ENCODE peak calls at places on chromosomes 11 and 22, in eight cellular contexts. O, U, C, I, Z, V, J and S are unnamed samples.

GRCh38 chr11:9664276-9665171 is 647 bp downstream of the SWAP70 start:
- DNase-seq in O (peak), U (no peak), C (peak), I (peak), Z (peak), V (peak), J (peak), S (no peak)

GRCh38 chr22:17678817-17679385 is 40.3 kb downstream of the BCL2L13 start:
- DNase-seq in O (no peak), U (no peak), C (no peak), I (no peak), Z (no peak), V (no peak), J (no peak), S (no peak)

GRCh38 chr11:101476186-101476585 is 107.6 kb downstream of the TRPC6 start:
- DNase-seq in O (no peak), U (no peak), C (no peak), I (no peak), Z (no peak), V (no peak), J (no peak), S (no peak)

GRCh38 chr11:38278457-38279141 is 1680.6 kb upstream of the RAG2 start:
- DNase-seq in O (no peak), U (no peak), C (no peak), I (no peak), Z (no peak), V (no peak), J (no peak), S (no peak)

GRCh38 chr11:125433454-125434121 is 62.5 kb downstream of the FEZ1 start:
- DNase-seq in O (peak), U (no peak), C (peak), I (peak), Z (no peak), V (no peak), J (peak), S (peak)

GRCh38 chr22:29517215-29517908 is 36.2 kb downstream of the THOC5 start:
- DNase-seq in O (no peak), U (no peak), C (peak), I (no peak), Z (no peak), V (no peak), J (no peak), S (no peak)

GRCh38 chr11:60699282-60699681 is at the start of gene MS4A8:
- DNase-seq in O (no peak), U (no peak), C (peak), I (no peak), Z (no peak), V (no peak), J (no peak), S (no peak)

GRCh38 chr11:100727410-100727809 is 40.3 kb downstream of the ARHGAP42 start:
- DNase-seq in O (no peak), U (peak), C (no peak), I (peak), Z (no peak), V (no peak), J (no peak), S (no peak)

GRCh38 chr11:68956142-68956541 is 24.6 kb downstream of the MRGPRD start:
- DNase-seq in O (peak), U (no peak), C (no peak), I (no peak), Z (no peak), V (no peak), J (no peak), S (no peak)

GRCh38 chr11:15770798-15771414 is 585.4 kb downstream of the SOX6 start:
- DNase-seq in O (peak), U (no peak), C (peak), I (peak), Z (peak), V (peak), J (peak), S (no peak)

GRCh38 chr11:100574894-100575769 is 112.0 kb upstream of the ARHGAP42 start:
- DNase-seq in O (no peak), U (no peak), C (no peak), I (peak), Z (no peak), V (no peak), J (peak), S (no peak)

GRCh38 chr11:77400775-77401469 is 73.0 kb downstream of the PAK1 start:
- DNase-seq in O (no peak), U (no peak), C (no peak), I (no peak), Z (no peak), V (no peak), J (no peak), S (no peak)

GRCh38 chr11:19577849-19578619 is 134.6 kb upstream of the NAV2 start:
- DNase-seq in O (no peak), U (no peak), C (no peak), I (peak), Z (peak), V (no peak), J (peak), S (peak)

GRCh38 chr11:10913075-10913474 is 55.2 kb upstream of the ZBED5 start:
- DNase-seq in O (no peak), U (no peak), C (no peak), I (no peak), Z (no peak), V (no peak), J (no peak), S (no peak)

GRCh38 chr22:38313384-38313955 is 3.8 kb downstream of the CSNK1E start:
- DNase-seq in O (no peak), U (peak), C (peak), I (peak), Z (peak), V (peak), J (peak), S (peak)

GRCh38 chr11:119415517-119415916 is 7.5 kb downstream of the THY1 start:
- DNase-seq in O (no peak), U (no peak), C (no peak), I (no peak), Z (no peak), V (no peak), J (no peak), S (no peak)

GRCh38 chr11:44944181-44944852 is 6.4 kb downstream of the TP53I11 start:
- DNase-seq in O (no peak), U (no peak), C (no peak), I (no peak), Z (no peak), V (no peak), J (no peak), S (no peak)

GRCh38 chr11:43732225-43732624 is 51.7 kb downstream of the HSD17B12 start:
- DNase-seq in O (no peak), U (no peak), C (no peak), I (no peak), Z (no peak), V (no peak), J (no peak), S (no peak)

GRCh38 chr11:134915212-134915611 is 503.2 kb upstream of the B3GAT1 start:
- DNase-seq in O (no peak), U (no peak), C (no peak), I (no peak), Z (no peak), V (no peak), J (no peak), S (no peak)

GRCh38 chr22:20582520-20583361 is 75.3 kb downstream of the MED15 start:
- DNase-seq in O (no peak), U (no peak), C (no peak), I (no peak), Z (no peak), V (peak), J (no peak), S (no peak)

GRCh38 chr11:118602331-118602730 is 5.1 kb upstream of the PHLDB1 start:
- DNase-seq in O (no peak), U (no peak), C (no peak), I (no peak), Z (no peak), V (no peak), J (peak), S (no peak)

GRCh38 chr11:84914511-84914910 is 712.6 kb downstream of the DLG2 start:
- DNase-seq in O (no peak), U (no peak), C (no peak), I (no peak), Z (no peak), V (no peak), J (no peak), S (no peak)

GRCh38 chr22:32318361-32318760 is 39.3 kb upstream of the RFPL3 start:
- DNase-seq in O (no peak), U (no peak), C (no peak), I (no peak), Z (no peak), V (no peak), J (no peak), S (no peak)

GRCh38 chr11:131591051-131591461 is 220.6 kb downstream of the NTM start:
- DNase-seq in O (no peak), U (no peak), C (no peak), I (no peak), Z (no peak), V (no peak), J (no peak), S (no peak)

GRCh38 chr11:113967361-113967760 is 7.5 kb upstream of the HTR3A start:
- DNase-seq in O (no peak), U (no peak), C (no peak), I (no peak), Z (no peak), V (no peak), J (no peak), S (no peak)

GRCh38 chr11:14059491-14059890 is 97.0 kb downstream of the SPON1 start:
- DNase-seq in O (no peak), U (no peak), C (no peak), I (no peak), Z (no peak), V (no peak), J (peak), S (no peak)